ENCODE peak calls at places on chromosomes 11 and 22, in seven cellular contexts. T is stimulated activated CD4-positive, alpha-beta T cell treated with anti-CD3 and anti-CD28 coated beads, Interleukin-4, amount 100 ng/mL, for 48 hours; S is activated T-cell treated with anti-CD3 and anti-CD28 coated beads for 48 hours; R is ureter; F is LHCN-M2; N is H9; M is HEK293T. E is an unnamed sample.

GRCh38 chr11:2700415-2701211 is 819 bp upstream of the KCNQ1OT1 start:
- DNase-seq in T (peak; percentile 34), S (peak; percentile 25), R (peak; percentile 77), F (peak; percentile 20), N (peak; percentile 66), M (peak; percentile 33), E (no peak)

GRCh38 chr11:19598456-19598855 is 114.2 kb upstream of the NAV2 start:
- DNase-seq in T (no peak), S (no peak), R (no peak), F (peak; percentile 32), N (no peak), M (no peak), E (no peak)

GRCh38 chr11:64139045-64139444 is 26.9 kb downstream of the MACROD1 start:
- DNase-seq in T (no peak), S (no peak), R (no peak), F (no peak), N (no peak), M (no peak), E (no peak)

GRCh38 chr22:27895600-27895999 is 23.5 kb downstream of the PITPNB start:
- DNase-seq in T (no peak), S (no peak), R (no peak), F (no peak), N (no peak), M (no peak), E (peak; percentile 17)

GRCh38 chr11:19838994-19839768 is 126.5 kb downstream of the NAV2 start:
- DNase-seq in T (no peak), S (no peak), R (no peak), F (no peak), N (no peak), M (no peak), E (no peak)

GRCh38 chr22:27336151-27337090 is 465.1 kb downstream of the MN1 start:
- DNase-seq in T (no peak), S (no peak), R (no peak), F (no peak), N (no peak), M (no peak), E (no peak)

GRCh38 chr11:100808904-100809491 is 121.9 kb downstream of the ARHGAP42 start:
- DNase-seq in T (no peak), S (no peak), R (no peak), F (peak; percentile 59), N (no peak), M (no peak), E (no peak)

GRCh38 chr11:75918295-75918694 is 103.3 kb downstream of the UVRAG start:
- DNase-seq in T (no peak), S (no peak), R (no peak), F (no peak), N (no peak), M (no peak), E (no peak)

GRCh38 chr11:35964846-35965245 is 21.0 kb downstream of the LDLRAD3 start:
- DNase-seq in T (no peak), S (no peak), R (no peak), F (no peak), N (no peak), M (no peak), E (no peak)

GRCh38 chr11:125975634-125976033 is 29.8 kb downstream of the VSIG10L2 start:
- DNase-seq in T (no peak), S (no peak), R (no peak), F (no peak), N (no peak), M (no peak), E (no peak)

GRCh38 chr11:95262994-95263764 is 32.2 kb upstream of the SESN3 start:
- DNase-seq in T (no peak), S (no peak), R (no peak), F (no peak), N (no peak), M (no peak), E (no peak)

GRCh38 chr11:12159351-12160099 is 49.1 kb downstream of the MICAL2 start:
- DNase-seq in T (no peak), S (no peak), R (no peak), F (peak; percentile 83), N (no peak), M (no peak), E (no peak)

GRCh38 chr22:31346733-31347250 is 646 bp upstream of the PATZ1 start:
- DNase-seq in T (no peak), S (peak; percentile 44), R (peak; percentile 70), F (peak; percentile 47), N (peak; percentile 79), M (peak; percentile 58), E (peak; percentile 75)

GRCh38 chr11:21949741-21950413 is 243.0 kb upstream of the ANO5 start:
- DNase-seq in T (no peak), S (no peak), R (no peak), F (no peak), N (no peak), M (no peak), E (no peak)

GRCh38 chr11:70735976-70736375 is 337.6 kb downstream of the CTTN start:
- DNase-seq in T (no peak), S (no peak), R (no peak), F (no peak), N (no peak), M (no peak), E (no peak)

GRCh38 chr11:108278546-108278945 is 55.7 kb downstream of the ATM start:
- DNase-seq in T (no peak), S (no peak), R (no peak), F (no peak), N (peak; percentile 28), M (peak; percentile 12), E (no peak)

GRCh38 chr11:94494200-94494545 is 389 bp downstream of the ANKRD49 start:
- DNase-seq in T (no peak), S (no peak), R (no peak), F (no peak), N (no peak), M (no peak), E (no peak)

E was measured in GM12891.